ENCODE peak calls at places on chromosome 9, in eight cellular contexts. S is HL-60, I is GM23338, O is transverse colon, E is sigmoid colon, A is Panc1, D is upper lobe of left lung, U is SK-N-MC. M is an unnamed sample.

GRCh38 chr9:106916491-106917235 is 53.7 kb downstream of the ZNF462 start:
- DNase-seq in S (no peak), I (peak; percentile 66), O (peak; percentile 73), E (peak; percentile 71), A (peak; percentile 68), D (no peak), U (no peak), M (peak; percentile 89)

GRCh38 chr9:38389313-38389712 is 3.2 kb upstream of the ALDH1B1 start:
- DNase-seq in S (no peak), I (no peak), O (no peak), E (peak; percentile 63), A (no peak), D (no peak), U (no peak), M (no peak)

GRCh38 chr9:70352802-70353201 is 61.7 kb downstream of the KLF9 start:
- DNase-seq in S (no peak), I (no peak), O (no peak), E (no peak), A (no peak), D (no peak), U (no peak), M (peak; percentile 6)

GRCh38 chr9:19085295-19085694 is 17.4 kb downstream of the HAUS6 start:
- DNase-seq in S (no peak), I (peak; percentile 82), O (no peak), E (no peak), A (no peak), D (no peak), U (no peak), M (peak; percentile 19)

GRCh38 chr9:29625292-29625731 is 2052.0 kb upstream of the C9orf72 start:
- DNase-seq in S (no peak), I (no peak), O (no peak), E (no peak), A (no peak), D (no peak), U (peak; percentile 95), M (no peak)

GRCh38 chr9:78932849-78933627 is 636.1 kb downstream of the PSAT1 start:
- DNase-seq in S (no peak), I (no peak), O (no peak), E (no peak), A (no peak), D (no peak), U (no peak), M (peak; percentile 74)

GRCh38 chr9:92668746-92669526 is 995 bp downstream of the IPPK start:
- DNase-seq in S (peak; percentile 26), I (peak; percentile 46), O (peak; percentile 54), E (no peak), A (no peak), D (no peak), U (no peak), M (peak; percentile 4)

GRCh38 chr9:19155106-19155999 is 28.1 kb upstream of the PLIN2 start:
- DNase-seq in S (no peak), I (no peak), O (no peak), E (no peak), A (no peak), D (no peak), U (no peak), M (no peak)

GRCh38 chr9:136525207-136525606 is 20.6 kb downstream of the NOTCH1 start:
- DNase-seq in S (no peak), I (no peak), O (no peak), E (no peak), A (no peak), D (no peak), U (no peak), M (no peak)

GRCh38 chr9:92384373-92384772 is 20.0 kb downstream of the OGN start:
- DNase-seq in S (no peak), I (no peak), O (no peak), E (no peak), A (no peak), D (no peak), U (no peak), M (peak; percentile 55)

GRCh38 chr9:121638901-121639592 is 12.4 kb upstream of the DAB2IP start:
- DNase-seq in S (no peak), I (no peak), O (no peak), E (no peak), A (no peak), D (no peak), U (no peak), M (no peak)

GRCh38 chr9:128027166-128027539 is 40.0 kb downstream of the NAIF1 start:
- DNase-seq in S (peak; percentile 29), I (no peak), O (peak; percentile 17), E (no peak), A (no peak), D (no peak), U (peak; percentile 60), M (peak; percentile 32)

GRCh38 chr9:98989036-98990000 is 45.6 kb downstream of the COL15A1 start:
- DNase-seq in S (peak; percentile 53), I (no peak), O (peak; percentile 47), E (peak; percentile 92), A (no peak), D (no peak), U (no peak), M (no peak)

GRCh38 chr9:91199739-91200497 is 161.8 kb downstream of the AUH start:
- DNase-seq in S (peak; percentile 38), I (no peak), O (no peak), E (no peak), A (no peak), D (no peak), U (no peak), M (no peak)

GRCh38 chr9:93346240-93347112 is 105.0 kb upstream of the FAM120A start:
- DNase-seq in S (no peak), I (peak; percentile 68), O (no peak), E (no peak), A (no peak), D (peak; percentile 85), U (no peak), M (no peak)

GRCh38 chr9:137269231-137269772 is 8.2 kb upstream of the TOR4A start:
- DNase-seq in S (no peak), I (no peak), O (peak; percentile 78), E (peak; percentile 79), A (no peak), D (peak; percentile 86), U (no peak), M (peak; percentile 46)

GRCh38 chr9:126375386-126375785 is 48.8 kb downstream of the MVB12B start:
- DNase-seq in S (peak; percentile 42), I (peak; percentile 38), O (peak; percentile 38), E (no peak), A (no peak), D (no peak), U (peak; percentile 20), M (peak; percentile 65)

GRCh38 chr9:107251756-107252322 is 31.2 kb upstream of the RAD23B start:
- DNase-seq in S (no peak), I (no peak), O (no peak), E (no peak), A (no peak), D (no peak), U (no peak), M (no peak)

GRCh38 chr9:76161546-76161945 is 232.7 kb downstream of the RFK start:
- DNase-seq in S (no peak), I (peak; percentile 4), O (no peak), E (peak; percentile 83), A (no peak), D (no peak), U (no peak), M (no peak)

GRCh38 chr9:3912260-3912659 is 386.5 kb upstream of the RFX3 start:
- DNase-seq in S (no peak), I (no peak), O (no peak), E (no peak), A (no peak), D (no peak), U (no peak), M (no peak)

GRCh38 chr9:3916420-3916819 is 383.4 kb downstream of the GLIS3 start:
- DNase-seq in S (no peak), I (no peak), O (no peak), E (no peak), A (no peak), D (no peak), U (no peak), M (no peak)

GRCh38 chr9:3920586-3921582 is 379.0 kb downstream of the GLIS3 start:
- DNase-seq in S (no peak), I (no peak), O (no peak), E (no peak), A (no peak), D (no peak), U (no peak), M (no peak)

GRCh38 chr9:3912817-3913216 is 387.0 kb upstream of the RFX3 start:
- DNase-seq in S (no peak), I (no peak), O (no peak), E (no peak), A (no peak), D (no peak), U (no peak), M (no peak)

GRCh38 chr9:3916984-3917383 is 382.9 kb downstream of the GLIS3 start:
- DNase-seq in S (no peak), I (no peak), O (no peak), E (no peak), A (no peak), D (no peak), U (no peak), M (no peak)
- H3K4me3 ChIP-seq in S (no peak overlapping the region), I (no peak overlapping the region), O (no peak overlapping the region), E (no peak overlapping the region), A (no peak overlapping the region), D (no peak overlapping the region), U (no peak overlapping the region), M (no peak overlapping the region)

DNA sequence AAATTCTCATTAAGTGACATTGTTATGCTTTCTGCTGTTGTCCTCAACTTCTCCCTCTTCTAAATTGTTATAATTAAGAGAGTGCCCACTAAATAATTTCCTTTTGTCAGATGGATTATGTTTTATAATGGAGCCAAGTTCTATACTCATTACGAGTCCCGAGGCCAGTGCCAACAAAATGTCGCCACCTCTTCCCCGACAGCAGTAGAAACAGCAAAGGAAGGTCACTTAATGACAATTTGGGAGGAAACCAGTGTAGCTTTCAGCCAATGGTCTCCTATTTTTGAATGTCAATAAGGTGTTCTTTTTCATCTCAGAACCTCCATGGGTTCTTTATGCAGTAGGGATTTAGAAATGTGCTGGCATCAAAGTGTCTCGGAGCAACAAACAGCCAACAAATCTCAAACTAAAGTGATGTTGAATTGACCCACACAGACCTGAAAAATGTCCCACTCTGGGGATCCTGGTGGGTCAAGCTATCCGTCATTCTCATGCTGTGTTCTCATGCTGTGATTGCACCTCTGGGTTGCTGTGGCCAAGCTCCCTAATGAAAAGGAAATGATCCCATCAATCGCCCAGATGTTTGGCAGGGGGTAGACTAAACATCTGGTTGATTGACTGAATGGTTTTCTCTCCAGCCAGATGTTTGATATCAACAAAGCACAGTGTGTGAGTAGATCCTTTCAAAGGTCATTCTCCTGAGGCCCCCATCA is 291.9 kb downstream of the DMAC1 start:
- DNase-seq in S (no peak), I (no peak), O (no peak), E (no peak), A (no peak), D (no peak), U (no peak), M (no peak)
- TF ChIP-seq POLR2AphosphoS5 in S (no peak), I (no peak), O (no peak), E (no peak), A (no peak), D (no peak), U (no peak), M (no peak)

GRCh38 chr9:130040901-130041647 is 1.9 kb downstream of the FNBP1 start:
- DNase-seq in S (no peak), I (no peak), O (no peak), E (peak; percentile 65), A (no peak), D (no peak), U (no peak), M (no peak)
- H3K4me3 ChIP-seq in S (peak overlapping the region; percentile 90), I (peak overlapping the region; percentile 95), O (peak overlapping the region; percentile 99), E (peak overlapping the region; percentile 94), A (peak overlapping the region; percentile 82), D (peak overlapping the region; percentile 97), U (peak overlapping the region; percentile 94), M (peak overlapping the region; percentile 81)

GRCh38 chr9:133356391-133357091 is at the start of the genes SURF1 and SURF2:
- DNase-seq in S (peak; percentile 87), I (peak; percentile 95), O (peak; percentile 93), E (peak; percentile 93), A (no peak), D (peak; percentile 98), U (no peak), M (peak; percentile 44)
- TF ChIP-seq POLR2AphosphoS5 in S (peak; percentile 69), I (peak; percentile 91), O (peak; percentile 93), E (peak; percentile 80), A (peak; percentile 73), D (peak; percentile 81), U (peak; percentile 94), M (peak; percentile 80)

M was measured in endothelial cell of umbilical vein.